ENCODE peak calls at places on chromosomes 5 and 9, in four cellular contexts. T is SK-N-SH, Y is HepG2, B is K562. J is an unnamed sample.

GRCh38 chr9:14096182-14096922 is 217.6 kb downstream of the NFIB start:
- DNase-seq in T (peak), Y (no peak), B (no peak), J (no peak)

GRCh38 chr9:133705576-133705975 is 32.6 kb downstream of the SARDH start:
- DNase-seq in T (no peak), B (no peak), Y (no peak), J (peak)

GRCh38 chr5:111013011-111013410 is 58.5 kb upstream of the TSLP start:
- DNase-seq in Y (no peak), B (no peak), T (no peak), J (no peak)

GRCh38 chr5:15203376-15203775 is 296.6 kb upstream of the FBXL7 start:
- DNase-seq in T (no peak), Y (no peak), B (no peak), J (no peak)

GRCh38 chr5:36301858-36302603 is at the start of gene RANBP3L:
- DNase-seq in B (peak), T (no peak), Y (no peak), J (no peak)

GRCh38 chr9:81207651-81208050 is 481.7 kb downstream of the TLE1 start:
- DNase-seq in B (no peak), Y (no peak), T (no peak), J (no peak)

GRCh38 chr5:176658817-176659216 is 11.5 kb downstream of the TSPAN17 start:
- DNase-seq in T (no peak), Y (no peak), B (no peak), J (no peak)

GRCh38 chr5:59038169-59039002 is 455.5 kb downstream of the RAB3C start:
- DNase-seq in T (no peak), B (no peak), Y (no peak), J (peak)

GRCh38 chr5:167936944-167937627 is 354.4 kb upstream of the WWC1 start:
- DNase-seq in B (no peak), Y (no peak), T (no peak), J (no peak)

DNA sequence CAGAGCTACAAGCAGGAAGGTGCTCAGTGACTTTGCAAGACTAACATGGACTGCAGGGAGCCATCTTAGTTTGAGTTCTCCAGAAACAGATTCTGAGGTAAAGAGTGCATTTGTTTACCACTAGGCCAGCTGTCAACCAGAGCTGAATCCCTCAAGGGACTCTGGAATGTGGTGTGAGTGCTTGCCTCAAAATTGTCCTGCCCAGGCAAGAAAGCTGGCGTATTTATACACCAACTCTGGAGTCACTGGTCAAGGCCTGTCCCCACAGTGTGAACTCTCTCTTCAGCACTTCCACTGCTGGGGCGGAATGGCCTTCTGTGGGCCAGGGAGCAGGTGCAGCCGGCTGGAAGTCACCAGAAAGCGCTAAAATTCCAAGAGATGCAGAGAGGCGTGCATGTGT is 139.2 kb upstream of the TBCA start:
- DNase-seq in B (no peak), T (no peak), Y (no peak), J (no peak)
- TF ChIP-seq FOXJ3 in B (no peak), T (no peak), Y (no peak), J (no peak)

GRCh38 chr5:138303365-138303764 is 28.2 kb downstream of the CDC25C start:
- DNase-seq in T (no peak), B (peak), Y (no peak), J (no peak)
- TF ChIP-seq FOXJ3 in T (no peak), B (no peak), Y (no peak), J (no peak)

DNA sequence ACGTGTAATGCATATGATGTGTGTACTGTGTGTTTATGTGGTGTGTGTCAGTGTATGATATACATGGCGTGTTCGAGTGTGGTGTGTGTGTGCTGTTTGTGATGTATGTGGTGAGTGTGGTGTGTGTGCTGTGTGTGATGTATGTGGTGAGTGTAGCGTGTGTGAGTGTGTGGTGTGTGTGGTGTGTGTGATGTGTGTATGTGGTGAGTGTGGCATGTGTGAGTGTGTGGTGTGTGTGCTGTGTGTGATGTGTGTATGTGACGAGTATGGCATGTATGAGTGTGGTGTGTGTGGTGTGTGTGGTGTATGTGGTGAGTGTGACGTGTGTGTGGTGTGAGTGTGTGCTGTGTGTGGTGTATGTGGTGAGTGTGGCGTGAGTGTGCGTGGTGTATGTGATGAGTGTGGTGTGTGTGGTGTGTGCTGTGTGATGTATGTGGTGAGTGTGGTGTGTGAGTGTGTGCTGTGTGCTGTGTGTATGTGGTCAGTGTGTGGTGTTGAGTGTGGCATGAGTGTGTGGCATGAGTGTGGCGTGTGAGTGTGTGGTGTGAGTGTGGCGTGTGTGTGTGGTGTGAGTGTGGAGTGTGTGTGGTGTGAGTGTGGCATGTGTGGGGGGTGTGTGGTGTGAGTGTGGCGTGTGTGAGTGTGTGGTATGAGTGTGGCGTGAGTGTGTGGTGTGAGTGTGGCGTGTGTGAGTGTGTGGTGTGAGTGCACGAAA is 56.8 kb upstream of the CKS2 start:
- DNase-seq in Y (no peak), B (no peak), T (no peak), J (no peak)
- TF ChIP-seq FOXJ3 in Y (no peak), B (no peak), T (no peak), J (no peak)

DNA sequence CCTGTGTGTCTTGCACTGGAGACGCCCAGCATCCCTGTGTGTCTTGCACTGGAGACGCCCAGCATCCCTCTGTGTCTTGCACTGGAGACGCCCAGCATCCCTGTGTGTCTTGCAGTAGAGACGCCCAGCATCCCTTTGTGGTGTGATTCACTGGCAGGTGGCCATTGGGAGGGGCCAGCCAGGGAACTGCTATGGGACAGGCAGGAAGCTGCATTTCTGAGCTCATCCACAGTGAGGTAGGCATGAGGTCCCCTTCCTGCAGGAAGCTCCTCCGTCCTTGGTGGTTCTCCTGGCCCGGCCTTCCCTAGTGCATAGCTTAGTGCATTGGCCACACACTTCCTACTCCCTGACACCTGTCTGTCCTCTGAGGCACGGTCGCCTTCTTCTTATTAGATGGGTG is 43.5 kb downstream of the IRX1 start:
- DNase-seq in T (no peak), B (no peak), Y (no peak), J (no peak)
- TF ChIP-seq FOXJ3 in T (no peak), B (no peak), Y (no peak), J (no peak)

J was measured in WTC11.